ENCODE peak calls at places on chromosomes 12 and 14, in six cellular contexts. T, P, U, Y, I and X are unnamed samples.

GRCh38 chr14:47040490-47040889 is 388.9 kb upstream of the RPL10L start:
- DNase-seq in Y (peak; percentile 3), P (peak; percentile 51), I (no peak), U (no peak), T (no peak), X (no peak)

GRCh38 chr12:18595406-18595805 is 142.4 kb downstream of the PLCZ1 start:
- DNase-seq in U (no peak), P (no peak), Y (no peak), I (peak; percentile 5), T (no peak), X (no peak)

GRCh38 chr14:62185078-62185477 is 422.9 kb downstream of the SNAPC1 start:
- DNase-seq in P (no peak), T (no peak), U (no peak), Y (no peak), I (no peak), X (no peak)

GRCh38 chr12:14771651-14772137 is 31.6 kb downstream of the WBP11 start:
- DNase-seq in Y (no peak), U (no peak), I (no peak), T (peak; percentile 23), P (no peak), X (no peak)

GRCh38 chr14:92800525-92800924 is 6.4 kb downstream of the GOLGA5 start:
- DNase-seq in P (no peak), Y (no peak), I (no peak), T (no peak), U (no peak), X (no peak)

GRCh38 chr14:65961004-65961403 is 525.2 kb upstream of the CCDC196 start:
- DNase-seq in T (peak; percentile 88), I (peak; percentile 50), P (peak; percentile 39), U (peak; percentile 13), Y (no peak), X (peak; percentile 67)

GRCh38 chr12:46209165-46209564 is 59.7 kb downstream of the SLC38A1 start:
- DNase-seq in Y (no peak), P (no peak), T (no peak), I (no peak), U (no peak), X (no peak)

GRCh38 chr12:88600272-88600671 is 20.0 kb upstream of the KITLG start:
- DNase-seq in U (no peak), T (no peak), P (no peak), I (no peak), Y (no peak), X (no peak)

GRCh38 chr12:5064913-5065490 is 21.3 kb downstream of the KCNA5 start:
- DNase-seq in U (no peak), P (no peak), T (no peak), I (no peak), Y (no peak), X (no peak)

GRCh38 chr12:67287311-67287710 is 18.2 kb downstream of the CAND1 start:
- DNase-seq in U (no peak), T (no peak), Y (no peak), P (no peak), I (no peak), X (no peak)

GRCh38 chr12:63150255-63151060 is 543 bp downstream of the AVPR1A start:
- DNase-seq in P (no peak), U (no peak), Y (no peak), I (peak; percentile 27), T (peak; percentile 67), X (no peak)

DNA sequence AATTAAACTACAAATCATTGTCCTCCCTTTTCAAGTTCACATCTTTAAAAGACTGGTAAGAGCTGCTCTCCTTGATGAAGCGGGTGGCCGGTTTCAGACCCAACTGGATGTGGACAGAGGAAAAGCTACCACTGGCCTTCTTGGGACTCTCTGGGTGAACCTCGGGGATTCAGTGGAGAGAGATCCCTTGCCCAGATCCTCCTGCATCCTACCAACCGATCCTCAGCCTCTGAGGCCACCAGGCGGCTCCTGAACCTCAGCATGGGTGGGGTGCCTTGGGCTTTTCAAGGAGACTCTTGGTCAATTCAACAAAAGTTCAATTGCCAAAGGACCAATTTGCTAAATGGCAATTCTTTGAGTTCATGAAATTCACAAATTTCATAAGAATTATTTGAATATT is 84.5 kb downstream of the ZFP36L1 start:
- DNase-seq in Y (no peak), I (no peak), P (no peak), U (no peak), T (no peak), X (no peak)
- TF ChIP-seq JUN in Y (no peak), I (no peak), P (no peak), U (no peak), T (no peak), X (no peak)

GRCh38 chr14:100348253-100348729 is 25.2 kb downstream of the SLC25A47 start:
- DNase-seq in T (no peak), P (no peak), I (no peak), U (no peak), Y (peak; percentile 47), X (no peak)

GRCh38 chr14:100350283-100350926 is 27.3 kb downstream of the SLC25A47 start:
- DNase-seq in T (no peak), I (no peak), U (no peak), Y (no peak), P (no peak), X (no peak)

GRCh38 chr14:100346306-100347091 is 23.4 kb downstream of the SLC25A47 start:
- DNase-seq in U (no peak), P (no peak), T (no peak), I (no peak), Y (no peak), X (no peak)

GRCh38 chr14:100345711-100346110 is 22.6 kb downstream of the SLC25A47 start:
- DNase-seq in I (no peak), Y (no peak), U (no peak), T (no peak), P (no peak), X (no peak)

DNA sequence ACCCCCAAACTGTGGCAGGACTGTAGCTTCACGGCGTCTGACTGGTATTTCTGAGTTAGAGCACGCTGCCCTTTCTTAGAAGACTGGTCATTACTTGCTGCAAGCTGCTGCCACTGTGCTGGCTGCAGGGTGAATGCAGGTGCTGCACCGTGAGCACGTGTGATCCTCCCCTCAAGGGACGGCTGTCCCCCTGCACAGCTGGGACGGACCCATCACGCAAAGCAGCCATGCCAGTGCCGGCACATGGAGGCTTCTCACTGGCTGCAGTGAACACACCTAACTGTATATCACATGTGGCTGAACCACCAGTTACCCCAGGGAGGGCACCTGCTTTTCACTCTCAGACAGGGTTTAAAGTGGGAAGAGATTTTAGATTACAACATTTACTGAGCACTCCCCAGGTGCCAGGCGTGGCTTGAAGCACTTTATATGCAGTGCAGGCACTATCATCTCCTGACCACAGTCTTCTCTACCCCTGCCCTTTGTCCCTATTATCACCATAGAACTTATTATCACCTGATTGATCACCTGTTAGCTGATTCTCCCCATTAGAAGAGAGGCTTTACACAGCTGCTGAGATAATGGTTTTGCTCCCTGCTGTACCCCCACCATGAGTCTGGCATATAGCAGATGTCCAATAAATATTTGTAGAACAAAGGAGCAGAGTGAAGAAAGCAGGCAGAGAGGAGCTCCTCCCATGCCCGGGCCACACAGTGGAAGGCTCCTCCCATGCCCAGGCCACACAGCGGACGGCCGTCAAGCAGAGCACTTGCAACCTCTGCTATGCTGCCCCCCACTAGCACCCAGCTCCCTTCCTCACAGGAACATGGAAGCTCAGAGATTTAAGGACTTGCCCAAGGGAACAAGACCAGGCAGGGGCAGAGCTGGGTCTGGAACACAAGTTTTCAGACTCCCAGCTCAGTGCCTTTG is 25.9 kb downstream of the SLC25A47 start:
- DNase-seq in T (no peak), P (no peak), I (no peak), U (no peak), Y (no peak), X (no peak)
- TF ChIP-seq JUN in T (no peak), P (no peak), I (no peak), U (no peak), Y (no peak), X (no peak)

DNA sequence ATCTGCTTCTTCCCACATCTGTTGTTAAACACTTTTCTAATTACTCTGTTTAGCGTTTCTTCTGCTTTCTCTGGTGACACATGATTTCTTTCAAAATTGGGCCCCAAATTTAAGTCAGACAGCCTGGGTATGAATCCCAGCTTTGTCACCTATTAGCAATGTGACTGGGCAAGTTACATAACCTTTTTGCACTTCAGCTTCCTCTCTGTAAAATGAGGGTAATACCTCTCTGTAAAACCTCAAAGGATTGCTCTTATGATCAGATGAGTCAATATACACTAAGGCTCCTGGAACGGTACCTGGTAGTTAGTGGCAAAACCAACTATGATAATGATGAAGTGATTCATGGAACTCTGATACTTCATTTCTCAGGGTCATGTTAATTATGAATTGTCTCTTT is 33.0 kb downstream of the E2F7 start:
- DNase-seq in U (no peak), P (no peak), T (no peak), I (no peak), Y (no peak), X (no peak)
- TF ChIP-seq JUN in U (no peak), P (no peak), T (no peak), I (no peak), Y (no peak), X (no peak)

GRCh38 chr12:6423267-6424007 is 21.3 kb upstream of the CD27 start:
- DNase-seq in Y (peak; percentile 81), T (peak; percentile 77), U (peak; percentile 87), I (peak; percentile 70), P (peak; percentile 92), X (peak; percentile 89)
- TF ChIP-seq JUN in Y (no peak), T (no peak), U (no peak), I (no peak), P (no peak), X (no peak)

GRCh38 chr14:55329999-55330710 is 58.9 kb downstream of the FBXO34 start:
- DNase-seq in U (no peak), T (no peak), P (no peak), Y (no peak), I (no peak), X (no peak)
- TF ChIP-seq JUN in U (no peak), T (no peak), P (no peak), Y (no peak), I (no peak), X (no peak)